ENCODE peak calls at places on chromosomes 12 and 14, in five cellular contexts. Z is RWPE1, M is AG09319, J is pancreas, O is choroid plexus epithelial cell. Q is an unnamed sample.

GRCh38 chr14:81219821-81220487 is 805 bp downstream of the GTF2A1 start:
- DNase-seq in O (peak), J (peak), M (no peak), Z (peak), Q (peak)

GRCh38 chr14:21072102-21072501 is 2.0 kb downstream of the ARHGEF40 start:
- DNase-seq in J (no peak), O (peak), Z (no peak), M (peak), Q (no peak)

GRCh38 chr14:60092516-60092915 is 793 bp downstream of the PCNX4 start:
- DNase-seq in M (no peak), Z (peak), J (no peak), O (peak), Q (peak)

GRCh38 chr14:59188461-59189280 is at the start of gene DAAM1:
- DNase-seq in M (peak), O (peak), J (peak), Z (peak), Q (peak)

GRCh38 chr12:129064201-129064881 is 211.1 kb downstream of the GLT1D1 start:
- DNase-seq in O (no peak), J (no peak), Z (no peak), M (no peak), Q (no peak)

GRCh38 chr12:52280319-52280795 is 5.9 kb downstream of the KRT86 start:
- DNase-seq in O (peak), Z (peak), J (peak), M (peak), Q (no peak)

GRCh38 chr14:54349713-54350112 is 47.1 kb upstream of the CDKN3 start:
- DNase-seq in O (no peak), M (no peak), Z (no peak), J (no peak), Q (no peak)

GRCh38 chr12:115227137-115227615 is 543.2 kb upstream of the TBX3 start:
- DNase-seq in O (peak), Z (peak), J (no peak), M (peak), Q (no peak)

GRCh38 chr12:23221926-23222325 is 597.0 kb downstream of the ETNK1 start:
- DNase-seq in Z (no peak), O (no peak), J (no peak), M (no peak), Q (no peak)

GRCh38 chr12:46783881-46784280 is 41.9 kb downstream of the SLC38A4 start:
- DNase-seq in Z (no peak), M (no peak), J (no peak), O (peak), Q (no peak)

GRCh38 chr14:79605863-79606262 is 605.4 kb downstream of the DIO2 start:
- DNase-seq in M (no peak), O (no peak), J (no peak), Z (no peak), Q (no peak)

GRCh38 chr14:106507354-106507753 is 981.0 kb downstream of the TMEM121 start:
- DNase-seq in M (no peak), J (no peak), Z (no peak), O (no peak), Q (no peak)

GRCh38 chr12:102950107-102950949 is 7.1 kb upstream of the ASCL1 start:
- DNase-seq in J (no peak), M (no peak), Z (no peak), O (no peak), Q (peak)

GRCh38 chr12:54475542-54475941 is 2.1 kb upstream of the GTSF1 start:
- DNase-seq in J (no peak), Z (peak), O (peak), M (peak), Q (no peak)

GRCh38 chr12:25084816-25085215 is 110.1 kb downstream of the DNAI7 start:
- DNase-seq in M (no peak), O (no peak), Z (no peak), J (no peak), Q (no peak)

GRCh38 chr12:89621511-89621910 is 87.1 kb downstream of the ATP2B1 start:
- DNase-seq in J (no peak), Z (no peak), O (peak), M (no peak), Q (no peak)

GRCh38 chr14:85414142-85414541 is 115.8 kb upstream of the FLRT2 start:
- DNase-seq in Z (no peak), M (no peak), O (peak), J (no peak), Q (no peak)

GRCh38 chr14:68512088-68512487 is 280.8 kb downstream of the ZFP36L1 start:
- DNase-seq in M (peak), J (no peak), O (no peak), Z (no peak), Q (no peak)

GRCh38 chr12:132329036-132329738 is at the start of gene GALNT9:
- DNase-seq in Z (no peak), J (no peak), M (no peak), O (peak), Q (peak)

GRCh38 chr12:46787496-46788055 is 38.2 kb downstream of the SLC38A4 start:
- DNase-seq in M (no peak), Z (no peak), J (no peak), O (peak), Q (no peak)

GRCh38 chr12:32139064-32139421 is 32.4 kb downstream of the BICD1 start:
- DNase-seq in M (no peak), Z (no peak), O (peak), J (no peak), Q (no peak)

GRCh38 chr12:65408448-65408847 is 130.0 kb downstream of the MSRB3 start:
- DNase-seq in O (no peak), M (no peak), Z (no peak), J (no peak), Q (no peak)

GRCh38 chr14:82999802-83000201 is 1466.1 kb upstream of the SEL1L start:
- DNase-seq in Z (no peak), J (no peak), M (no peak), O (peak), Q (no peak)

GRCh38 chr14:59086241-59086899 is 102.1 kb upstream of the DAAM1 start:
- DNase-seq in J (no peak), O (peak), Z (no peak), M (peak), Q (no peak)

GRCh38 chr12:103547929-103548328 is 39.1 kb upstream of the STAB2 start:
- DNase-seq in M (no peak), J (no peak), O (no peak), Z (no peak), Q (no peak)

GRCh38 chr14:92670177-92670576 is 78.2 kb downstream of the LGMN start:
- DNase-seq in M (peak), O (peak), Z (no peak), J (no peak), Q (no peak)
- TF ChIP-seq CTCF in M (peak), O (peak), Z (peak), J (no peak), Q (no peak)

GRCh38 chr12:75437564-75437963 is 43.0 kb upstream of the GLIPR1 start:
- DNase-seq in J (no peak), M (no peak), O (peak), Z (no peak), Q (no peak)
- TF ChIP-seq CTCF in J (no peak), M (peak), O (peak), Z (no peak), Q (no peak)

GRCh38 chr14:102795060-102795925 is 18.0 kb downstream of the TRAF3 start:
- DNase-seq in O (peak), J (peak), M (no peak), Z (peak), Q (peak)
- TF ChIP-seq CTCF in O (peak), J (no peak), M (no peak), Z (no peak), Q (no peak)

DNA sequence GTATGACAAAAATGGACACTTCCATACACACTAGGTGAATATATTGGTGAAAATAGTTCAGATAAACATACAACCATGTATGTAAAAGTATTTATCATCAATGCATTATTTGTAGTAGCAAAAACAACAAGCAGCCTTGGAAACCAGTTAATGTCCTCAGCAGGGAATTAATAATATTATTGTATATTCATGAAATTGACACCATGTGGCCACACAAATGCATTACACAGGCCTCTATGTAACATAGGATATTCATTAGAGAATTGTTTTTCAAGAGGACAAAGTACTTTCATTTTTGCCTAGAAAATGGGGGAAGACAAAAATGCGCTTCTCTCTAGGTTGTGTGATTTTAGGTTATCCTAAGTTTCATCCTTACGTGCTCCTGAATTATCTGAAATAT is 24.3 kb downstream of the SPRING1 start:
- DNase-seq in Z (no peak), O (peak), J (no peak), M (no peak), Q (no peak)
- TF ChIP-seq CTCF in Z (no peak), O (no peak), J (no peak), M (no peak), Q (no peak)

GRCh38 chr14:24948261-24948847 is 101.6 kb downstream of the STXBP6 start:
- DNase-seq in J (no peak), Z (no peak), O (no peak), M (no peak), Q (no peak)
- TF ChIP-seq CTCF in J (no peak), Z (no peak), O (no peak), M (no peak), Q (no peak)

GRCh38 chr14:51733147-51733546 is 81.4 kb downstream of the FRMD6 start:
- DNase-seq in O (no peak), J (no peak), Z (no peak), M (no peak), Q (no peak)
- TF ChIP-seq CTCF in O (no peak), J (no peak), Z (no peak), M (no peak), Q (no peak)

GRCh38 chr14:102969060-102969791 is 46.8 kb downstream of the AMN start:
- DNase-seq in J (no peak), O (no peak), Z (no peak), M (no peak), Q (no peak)
- TF ChIP-seq CTCF in J (no peak), O (no peak), Z (no peak), M (no peak), Q (no peak)

GRCh38 chr12:98601924-98602323 is 8.4 kb downstream of the SLC25A3 start:
- DNase-seq in Z (no peak), M (no peak), J (no peak), O (no peak), Q (no peak)

DNA sequence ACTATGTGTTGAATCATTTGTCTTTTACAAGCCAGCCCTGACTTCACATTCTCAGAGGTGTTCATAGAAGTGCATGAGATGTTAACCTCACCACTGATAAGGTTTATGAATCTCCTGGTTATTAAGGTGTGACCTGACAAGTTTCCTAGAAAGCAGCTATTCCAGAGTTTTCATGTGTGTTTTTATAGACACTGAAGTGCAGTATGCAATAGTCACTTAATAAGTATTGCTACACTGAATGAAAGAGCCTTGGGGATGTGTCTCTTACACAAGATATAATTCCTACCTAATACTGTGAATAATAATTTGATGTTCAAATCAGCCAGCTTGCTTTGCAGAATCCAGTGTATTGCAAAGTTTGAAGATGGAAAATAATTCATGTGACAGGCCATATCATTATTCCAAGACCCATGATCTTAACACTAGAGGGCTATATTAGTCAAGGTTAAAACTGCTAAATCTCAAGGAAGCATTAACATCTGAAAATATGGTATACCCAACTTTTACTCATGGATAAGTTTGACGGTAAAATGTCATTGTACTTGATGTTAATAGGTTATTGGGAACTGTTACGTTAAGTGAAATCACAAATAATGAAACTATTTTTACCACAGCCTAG is 13.0 kb downstream of the SLC25A3 start:
- DNase-seq in M (no peak), Z (no peak), J (no peak), O (peak), Q (no peak)
- TF ChIP-seq CTCF in M (no peak), Z (peak), J (no peak), O (no peak), Q (no peak)

DNA sequence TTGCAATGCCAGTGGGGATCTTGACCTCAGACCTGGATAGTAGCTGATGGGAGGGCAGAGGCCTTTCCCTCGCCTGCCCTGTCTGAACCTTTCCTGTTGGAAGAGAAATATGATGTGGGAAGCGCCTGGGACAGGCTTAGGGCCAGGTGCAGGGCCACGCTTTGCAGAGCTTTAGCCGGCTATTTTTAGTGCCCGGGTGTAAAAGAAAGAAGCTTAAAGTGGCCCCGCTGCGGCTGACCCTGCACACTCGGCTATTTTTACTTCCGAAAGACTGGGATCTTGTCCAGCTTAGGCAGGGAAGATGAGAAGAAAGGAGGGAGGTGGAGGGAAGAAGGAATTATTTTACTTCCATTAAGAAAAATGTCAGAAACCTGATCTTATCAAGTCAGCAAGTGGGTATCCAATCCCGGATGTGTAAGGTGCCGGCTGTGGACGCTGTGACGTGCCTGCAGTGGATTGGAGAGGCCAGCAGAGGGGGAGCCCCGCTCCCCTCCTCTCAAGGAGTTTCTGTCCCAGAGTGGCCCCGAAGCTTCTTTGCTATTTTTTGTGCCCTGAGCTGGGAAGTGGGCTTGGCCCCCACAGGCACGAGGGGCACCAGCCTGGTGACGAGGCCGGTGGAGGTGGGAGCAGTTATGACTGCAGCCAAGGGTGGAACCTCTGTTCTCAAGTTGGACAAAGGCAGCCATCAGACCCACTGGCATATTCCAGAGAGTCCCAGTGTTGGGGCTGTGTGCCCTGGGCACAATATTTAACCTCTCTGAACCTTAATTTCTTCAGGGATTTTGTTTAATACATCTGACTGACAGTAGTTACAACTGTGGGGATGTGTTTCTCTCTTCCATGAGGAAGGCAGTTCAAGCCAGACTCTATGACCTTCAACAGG is 97.7 kb downstream of the ESRRB start:
- DNase-seq in J (no peak), O (peak), Z (peak), M (no peak), Q (no peak)
- TF ChIP-seq CTCF in J (no peak), O (peak), Z (no peak), M (no peak), Q (no peak)

Q was measured in endothelial cell.